ENCODE peak calls at places on chromosomes 2 and 18, in four cellular contexts. T is stimulated activated CD4-positive, alpha-beta T cell treated with anti-CD3 and anti-CD28 coated beads, Interleukin-15, amount 100 ng/mL, for 1 hour; Q is NCI-H345; W is HFF-Myc. O is an unnamed sample.

GRCh38 chr2:128202791-128203190 is 111.8 kb downstream of the UGGT1 start:
- DNase-seq in T (no peak), Q (no peak), W (no peak), O (no peak)

GRCh38 chr2:160132761-160133160 is 67.3 kb downstream of the ITGB6 start:
- DNase-seq in T (no peak), Q (no peak), W (no peak), O (no peak)

GRCh38 chr2:232292395-232293154 is 86.0 kb upstream of the ALPP start:
- DNase-seq in T (peak; percentile 19), Q (peak; percentile 19), W (peak; percentile 11), O (peak; percentile 33)

GRCh38 chr2:237223208-237223861 is 137.6 kb downstream of the COPS8 start:
- DNase-seq in T (no peak), Q (peak; percentile 18), W (peak; percentile 94), O (no peak)

GRCh38 chr2:96024336-96025106 is 10.2 kb downstream of the GPAT2 start:
- DNase-seq in T (no peak), Q (no peak), W (no peak), O (no peak)

GRCh38 chr2:17555150-17555549 is 14.7 kb downstream of the VSNL1 start:
- DNase-seq in T (no peak), Q (no peak), W (no peak), O (no peak)

GRCh38 chr2:1625281-1626001 is 118.9 kb downstream of the PXDN start:
- DNase-seq in T (no peak), Q (no peak), W (peak; percentile 76), O (no peak)

GRCh38 chr2:64404743-64405142 is 49.2 kb upstream of the LGALSL start:
- DNase-seq in T (no peak), Q (no peak), W (peak; percentile 40), O (no peak)

GRCh38 chr18:22166070-22166972 is 3.1 kb upstream of the GATA6 start:
- DNase-seq in T (no peak), Q (no peak), W (no peak), O (no peak)

GRCh38 chr2:109482371-109482841 is 131.4 kb downstream of the SEPTIN10 start:
- DNase-seq in T (no peak), Q (no peak), W (no peak), O (no peak)

GRCh38 chr2:63875143-63875542 is 33.4 kb downstream of the UGP2 start:
- DNase-seq in T (no peak), Q (no peak), W (no peak), O (no peak)

GRCh38 chr2:28683100-28683706 is 68.4 kb upstream of the PPP1CB start:
- DNase-seq in T (no peak), Q (peak; percentile 84), W (peak; percentile 57), O (no peak)

GRCh38 chr2:10481666-10482157 is 33.6 kb upstream of the ODC1 start:
- DNase-seq in T (no peak), Q (no peak), W (no peak), O (no peak)

GRCh38 chr2:23762141-23762540 is 164.8 kb downstream of the ATAD2B start:
- DNase-seq in T (no peak), Q (no peak), W (no peak), O (no peak)

GRCh38 chr18:77127769-77128671 is 4.6 kb downstream of the MBP start:
- DNase-seq in T (no peak), Q (peak; percentile 38), W (peak; percentile 88), O (peak; percentile 68)

GRCh38 chr2:232477751-232478510 is 9.7 kb downstream of the ECEL1 start:
- DNase-seq in T (no peak), Q (no peak), W (no peak), O (no peak)

GRCh38 chr2:136129601-136130000 is 11.7 kb upstream of the CXCR4 start:
- DNase-seq in T (no peak), Q (no peak), W (no peak), O (no peak)

GRCh38 chr2:43142921-43143438 is 83.4 kb downstream of the ZFP36L2 start:
- DNase-seq in T (no peak), Q (no peak), W (no peak), O (no peak)

GRCh38 chr18:11885278-11885991 is 22.7 kb downstream of the MPPE1 start:
- DNase-seq in T (no peak), Q (no peak), W (no peak), O (no peak)

GRCh38 chr2:226791056-226791486 is 8.5 kb downstream of the IRS1 start:
- DNase-seq in T (peak; percentile 28), Q (peak; percentile 62), W (no peak), O (no peak)

GRCh38 chr2:30148850-30149249 is 2.0 kb downstream of the YPEL5 start:
- DNase-seq in T (no peak), Q (no peak), W (no peak), O (no peak)

GRCh38 chr2:55500025-55500424 is 19.5 kb upstream of the CFAP36 start:
- DNase-seq in T (no peak), Q (no peak), W (no peak), O (no peak)

GRCh38 chr18:33924576-33924975 is 300.1 kb downstream of the NOL4 start:
- DNase-seq in T (no peak), Q (peak; percentile 8), W (no peak), O (no peak)

GRCh38 chr2:19702267-19702666 is 199.5 kb downstream of the TTC32 start:
- DNase-seq in T (no peak), Q (no peak), W (no peak), O (no peak)

GRCh38 chr2:138871312-138871711 is 91.1 kb upstream of the NXPH2 start:
- DNase-seq in T (no peak), Q (no peak), W (no peak), O (no peak)

GRCh38 chr2:240622631-240623235 is 2.5 kb upstream of the GPR35 start:
- DNase-seq in T (no peak), Q (peak; percentile 53), W (no peak), O (no peak)

GRCh38 chr2:74261204-74261864 is 62.9 kb downstream of the MTHFD2 start:
- DNase-seq in T (no peak), Q (no peak), W (no peak), O (no peak)

GRCh38 chr2:1642066-1642861 is 102.1 kb downstream of the PXDN start:
- DNase-seq in T (no peak), Q (no peak), W (no peak), O (no peak)

GRCh38 chr2:144686518-144687215 is 166.7 kb upstream of the ZEB2 start:
- DNase-seq in T (no peak), Q (no peak), W (no peak), O (no peak)

GRCh38 chr2:61536086-61536722 is 2.0 kb downstream of the XPO1 start:
- DNase-seq in T (no peak), Q (no peak), W (no peak), O (no peak)

GRCh38 chr2:152402780-152403388 is 67.9 kb downstream of the FMNL2 start:
- DNase-seq in T (no peak), Q (no peak), W (no peak), O (no peak)

GRCh38 chr18:8890957-8891464 is 185.7 kb downstream of the MTCL1 start:
- DNase-seq in T (no peak), Q (no peak), W (peak; percentile 89), O (no peak)

GRCh38 chr2:71783215-71783614 is 329.9 kb downstream of the DYSF start:
- DNase-seq in T (no peak), Q (no peak), W (no peak), O (no peak)

O was measured in central memory CD8-positive, alpha-beta T cell.